ENCODE peak calls at places on chromosomes 7 and 10, in ten cellular contexts. P, J, O, I, E, U, F, Y, R and K are unnamed samples.

GRCh38 chr7:37342665-37343471 is 105.8 kb downstream of the ELMO1 start:
- DNase-seq in P (no peak), J (peak; percentile 73), O (no peak), I (no peak), E (no peak), U (no peak), F (peak; percentile 83), Y (no peak), R (peak; percentile 47), K (no peak)

GRCh38 chr7:150974468-150975391 is 3.4 kb downstream of the KCNH2 start:
- DNase-seq in P (peak; percentile 74), J (peak; percentile 52), O (no peak), I (no peak), E (no peak), U (no peak), F (peak; percentile 81), Y (no peak), R (peak; percentile 88), K (peak; percentile 55)

GRCh38 chr10:1036341-1036791 is 10.7 kb upstream of the IDI2 start:
- DNase-seq in P (no peak), J (peak; percentile 42), O (no peak), I (no peak), E (peak; percentile 41), U (no peak), F (peak; percentile 57), Y (peak; percentile 38), R (peak; percentile 63), K (no peak)

GRCh38 chr10:51772387-51772786 is 73.0 kb upstream of the CSTF2T start:
- DNase-seq in P (no peak), J (no peak), O (no peak), I (no peak), E (no peak), U (no peak), F (no peak), Y (no peak), R (no peak), K (no peak)

GRCh38 chr10:76882245-76882644 is 755.4 kb downstream of the KCNMA1 start:
- DNase-seq in P (no peak), J (peak; percentile 29), O (no peak), I (no peak), E (no peak), U (no peak), F (peak; percentile 54), Y (no peak), R (no peak), K (no peak)

GRCh38 chr7:41699532-41699931 is 3.4 kb downstream of the INHBA start:
- DNase-seq in P (peak; percentile 31), J (no peak), O (no peak), I (no peak), E (no peak), U (no peak), F (no peak), Y (peak; percentile 52), R (no peak), K (no peak)

GRCh38 chr7:133051066-133051465 is 30.8 kb downstream of the CHCHD3 start:
- DNase-seq in P (no peak), J (no peak), O (no peak), I (peak; percentile 57), E (peak; percentile 15), U (no peak), F (no peak), Y (peak; percentile 27), R (peak; percentile 23), K (no peak)

GRCh38 chr7:118350260-118350659 is 125.8 kb downstream of the ANKRD7 start:
- DNase-seq in P (no peak), J (no peak), O (no peak), I (no peak), E (no peak), U (no peak), F (no peak), Y (no peak), R (no peak), K (no peak)

GRCh38 chr10:101745074-101745690 is 30.7 kb downstream of the FGF8 start:
- DNase-seq in P (no peak), J (no peak), O (no peak), I (no peak), E (no peak), U (no peak), F (no peak), Y (no peak), R (no peak), K (no peak)

GRCh38 chr7:15686209-15686956 is at the start of gene MEOX2:
- DNase-seq in P (peak; percentile 68), J (no peak), O (no peak), I (peak; percentile 17), E (peak; percentile 63), U (peak; percentile 41), F (no peak), Y (peak; percentile 70), R (no peak), K (no peak)

GRCh38 chr10:32065871-32066270 is 9.6 kb upstream of the KIF5B start:
- DNase-seq in P (no peak), J (no peak), O (peak; percentile 68), I (peak; percentile 66), E (peak; percentile 71), U (no peak), F (no peak), Y (peak; percentile 60), R (no peak), K (no peak)

GRCh38 chr7:89623018-89623672 is 531.1 kb upstream of the STEAP1 start:
- DNase-seq in P (peak; percentile 20), J (no peak), O (peak; percentile 8), I (peak; percentile 7), E (peak; percentile 9), U (no peak), F (no peak), Y (peak; percentile 40), R (peak; percentile 25), K (peak; percentile 71)